ENCODE peak calls at places on chromosomes 5 and 9, in seven cellular contexts. One of them, this sample, is unnamed.

GRCh38 chr5:96829336-96829735 is 21.6 kb upstream of the ERAP1 start:
- DNase-seq in HCT116: no peak
- DNase-seq in SK-N-SH: peak; percentile 22
- DNase-seq in HepG2: no peak
- DNase-seq in GM12878: no peak
- DNase-seq in K562: no peak
- DNase-seq in H1: no peak
- DNase-seq in this sample: no peak

GRCh38 chr5:4422247-4422646 is 717.9 kb upstream of the ADAMTS16 start:
- DNase-seq in HCT116: no peak
- DNase-seq in SK-N-SH: no peak
- DNase-seq in HepG2: no peak
- DNase-seq in GM12878: no peak
- DNase-seq in K562: no peak
- DNase-seq in H1: no peak
- DNase-seq in this sample: no peak

GRCh38 chr5:149143470-149143869 is 2.2 kb downstream of the ABLIM3 start:
- DNase-seq in HCT116: no peak
- DNase-seq in SK-N-SH: no peak
- DNase-seq in HepG2: no peak
- DNase-seq in GM12878: no peak
- DNase-seq in K562: no peak
- DNase-seq in H1: no peak
- DNase-seq in this sample: no peak

GRCh38 chr9:95645992-95646391 is 129.2 kb upstream of the PTCH1 start:
- DNase-seq in HCT116: no peak
- DNase-seq in SK-N-SH: no peak
- DNase-seq in HepG2: no peak
- DNase-seq in GM12878: no peak
- DNase-seq in K562: no peak
- DNase-seq in H1: no peak
- DNase-seq in this sample: no peak

GRCh38 chr9:129887210-129888084 is 52.2 kb downstream of the USP20 start:
- DNase-seq in HCT116: no peak
- DNase-seq in SK-N-SH: no peak
- DNase-seq in HepG2: no peak
- DNase-seq in GM12878: peak; percentile 56
- DNase-seq in K562: peak; percentile 66
- DNase-seq in H1: no peak
- DNase-seq in this sample: no peak

GRCh38 chr5:54194326-54194725 is 116.0 kb downstream of the ARL15 start:
- DNase-seq in HCT116: no peak
- DNase-seq in SK-N-SH: no peak
- DNase-seq in HepG2: no peak
- DNase-seq in GM12878: no peak
- DNase-seq in K562: no peak
- DNase-seq in H1: no peak
- DNase-seq in this sample: no peak

GRCh38 chr5:77909237-77909636 is 133.1 kb upstream of the TBCA start:
- DNase-seq in HCT116: no peak
- DNase-seq in SK-N-SH: no peak
- DNase-seq in HepG2: no peak
- DNase-seq in GM12878: no peak
- DNase-seq in K562: no peak
- DNase-seq in H1: no peak
- DNase-seq in this sample: no peak

GRCh38 chr9:136017813-136018190 is 56.6 kb upstream of the UBAC1 start:
- DNase-seq in HCT116: no peak
- DNase-seq in SK-N-SH: peak; percentile 19
- DNase-seq in HepG2: no peak
- DNase-seq in GM12878: no peak
- DNase-seq in K562: no peak
- DNase-seq in H1: no peak
- DNase-seq in this sample: no peak

GRCh38 chr9:91530829-91531228 is 107.2 kb upstream of the NFIL3 start:
- DNase-seq in HCT116: no peak
- DNase-seq in SK-N-SH: no peak
- DNase-seq in HepG2: peak; percentile 45
- DNase-seq in GM12878: no peak
- DNase-seq in K562: no peak
- DNase-seq in H1: no peak
- DNase-seq in this sample: no peak

GRCh38 chr9:37921546-37922300 is 17.8 kb upstream of the SLC25A51 start:
- DNase-seq in HCT116: no peak
- DNase-seq in SK-N-SH: no peak
- DNase-seq in HepG2: no peak
- DNase-seq in GM12878: no peak
- DNase-seq in K562: no peak
- DNase-seq in H1: no peak
- DNase-seq in this sample: no peak

GRCh38 chr9:131275332-131276106 is 791 bp downstream of the FAM78A start:
- DNase-seq in HCT116: no peak
- DNase-seq in SK-N-SH: no peak
- DNase-seq in HepG2: peak; percentile 48
- DNase-seq in GM12878: no peak
- DNase-seq in K562: peak; percentile 84
- DNase-seq in H1: no peak
- DNase-seq in this sample: no peak

GRCh38 chr5:112109331-112109993 is 309.6 kb downstream of the EPB41L4A start:
- DNase-seq in HCT116: peak; percentile 12
- DNase-seq in SK-N-SH: peak; percentile 4
- DNase-seq in HepG2: no peak
- DNase-seq in GM12878: no peak
- DNase-seq in K562: no peak
- DNase-seq in H1: peak; percentile 57
- DNase-seq in this sample: peak; percentile 23

GRCh38 chr5:50963647-50964584 is 297.5 kb downstream of the PARP8 start:
- DNase-seq in HCT116: no peak
- DNase-seq in SK-N-SH: peak; percentile 66
- DNase-seq in HepG2: no peak
- DNase-seq in GM12878: no peak
- DNase-seq in K562: no peak
- DNase-seq in H1: peak; percentile 45
- DNase-seq in this sample: peak; percentile 28

GRCh38 chr9:15160673-15161072 is 146.3 kb downstream of the TTC39B start:
- DNase-seq in HCT116: no peak
- DNase-seq in SK-N-SH: no peak
- DNase-seq in HepG2: no peak
- DNase-seq in GM12878: no peak
- DNase-seq in K562: no peak
- DNase-seq in H1: no peak
- DNase-seq in this sample: no peak

GRCh38 chr5:89572696-89573095 is 689.7 kb upstream of the MEF2C start:
- DNase-seq in HCT116: no peak
- DNase-seq in SK-N-SH: no peak
- DNase-seq in HepG2: no peak
- DNase-seq in GM12878: no peak
- DNase-seq in K562: no peak
- DNase-seq in H1: no peak
- DNase-seq in this sample: no peak

GRCh38 chr5:75351058-75351926 is 14.3 kb downstream of the HMGCR start:
- DNase-seq in HCT116: no peak
- DNase-seq in SK-N-SH: no peak
- DNase-seq in HepG2: no peak
- DNase-seq in GM12878: no peak
- DNase-seq in K562: no peak
- DNase-seq in H1: no peak
- DNase-seq in this sample: no peak

GRCh38 chr5:120096413-120096812 is 367.7 kb upstream of the PRR16 start:
- DNase-seq in HCT116: no peak
- DNase-seq in SK-N-SH: no peak
- DNase-seq in HepG2: no peak
- DNase-seq in GM12878: no peak
- DNase-seq in K562: no peak
- DNase-seq in H1: no peak
- DNase-seq in this sample: no peak

GRCh38 chr5:140239461-140239860 is 63.4 kb downstream of the PFDN1 start:
- DNase-seq in HCT116: no peak
- DNase-seq in SK-N-SH: no peak
- DNase-seq in HepG2: no peak
- DNase-seq in GM12878: no peak
- DNase-seq in K562: no peak
- DNase-seq in H1: no peak
- DNase-seq in this sample: no peak

GRCh38 chr9:73081979-73082657 is 69.5 kb upstream of the ANXA1 start:
- DNase-seq in HCT116: peak; percentile 41
- DNase-seq in SK-N-SH: peak; percentile 23
- DNase-seq in HepG2: peak; percentile 62
- DNase-seq in GM12878: no peak
- DNase-seq in K562: peak; percentile 13
- DNase-seq in H1: no peak
- DNase-seq in this sample: peak; percentile 4
- TF ChIP-seq JUND in HCT116: no peak
- TF ChIP-seq JUND in SK-N-SH: no peak
- TF ChIP-seq JUND in HepG2: no peak
- TF ChIP-seq JUND in GM12878: no peak
- TF ChIP-seq JUND in K562: no peak
- TF ChIP-seq JUND in H1: no peak
- TF ChIP-seq JUND in this sample: no peak

GRCh38 chr9:115353681-115354080 is 235.7 kb upstream of the TNC start:
- DNase-seq in HCT116: no peak
- DNase-seq in SK-N-SH: no peak
- DNase-seq in HepG2: no peak
- DNase-seq in GM12878: no peak
- DNase-seq in K562: no peak
- DNase-seq in H1: no peak
- DNase-seq in this sample: no peak

GRCh38 chr9:115360122-115360521 is 242.2 kb upstream of the TNC start:
- DNase-seq in HCT116: no peak
- DNase-seq in SK-N-SH: no peak
- DNase-seq in HepG2: no peak
- DNase-seq in GM12878: no peak
- DNase-seq in K562: no peak
- DNase-seq in H1: no peak
- DNase-seq in this sample: no peak

GRCh38 chr9:115362101-115362500 is 244.1 kb upstream of the TNC start:
- DNase-seq in HCT116: no peak
- DNase-seq in SK-N-SH: no peak
- DNase-seq in HepG2: no peak
- DNase-seq in GM12878: no peak
- DNase-seq in K562: no peak
- DNase-seq in H1: no peak
- DNase-seq in this sample: no peak

GRCh38 chr9:115364991-115365390 is 247.0 kb upstream of the TNC start:
- DNase-seq in HCT116: no peak
- DNase-seq in SK-N-SH: no peak
- DNase-seq in HepG2: no peak
- DNase-seq in GM12878: no peak
- DNase-seq in K562: no peak
- DNase-seq in H1: no peak
- DNase-seq in this sample: no peak

DNA sequence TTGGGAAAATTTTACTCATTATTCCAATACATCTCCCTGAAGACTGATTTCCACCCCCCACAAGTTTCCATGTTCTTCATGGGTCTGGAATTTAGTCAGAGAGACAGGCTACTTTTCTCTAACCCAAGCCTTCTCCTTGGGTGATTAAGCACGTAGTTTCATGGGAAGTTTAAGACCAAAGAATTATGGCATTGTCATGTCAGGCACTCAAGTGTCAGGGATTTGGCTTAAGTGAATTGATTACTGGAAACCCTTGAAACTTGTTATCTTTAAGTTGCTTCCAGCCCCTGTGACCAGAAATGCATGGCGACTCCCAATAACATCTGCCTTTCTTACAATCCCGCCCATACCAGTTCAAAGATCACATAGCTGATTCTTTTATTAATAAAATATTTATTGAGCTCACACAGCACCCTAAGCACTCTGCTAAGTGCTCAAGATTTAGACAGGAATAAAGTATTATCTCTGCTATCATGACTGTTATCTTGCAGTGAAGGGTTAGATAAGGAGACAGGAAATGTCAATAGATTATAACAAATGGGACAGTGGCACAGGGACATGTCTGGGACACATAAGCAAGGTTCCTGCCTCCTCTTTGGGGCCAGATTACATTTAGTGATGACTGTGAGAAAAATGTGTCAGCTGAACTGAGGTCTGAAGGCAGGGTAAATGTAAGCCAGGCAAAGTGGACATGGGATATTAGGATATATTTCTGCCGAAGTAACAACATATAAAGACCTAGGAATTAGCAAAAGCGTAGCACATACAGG is 241.2 kb upstream of the TNC start:
- DNase-seq in HCT116: no peak
- DNase-seq in SK-N-SH: no peak
- DNase-seq in HepG2: no peak
- DNase-seq in GM12878: no peak
- DNase-seq in K562: no peak
- DNase-seq in H1: no peak
- DNase-seq in this sample: no peak
- TF ChIP-seq JUND in HCT116: no peak
- TF ChIP-seq JUND in SK-N-SH: no peak
- TF ChIP-seq JUND in HepG2: no peak
- TF ChIP-seq JUND in GM12878: no peak
- TF ChIP-seq JUND in K562: no peak
- TF ChIP-seq JUND in H1: no peak
- TF ChIP-seq JUND in this sample: no peak

DNA sequence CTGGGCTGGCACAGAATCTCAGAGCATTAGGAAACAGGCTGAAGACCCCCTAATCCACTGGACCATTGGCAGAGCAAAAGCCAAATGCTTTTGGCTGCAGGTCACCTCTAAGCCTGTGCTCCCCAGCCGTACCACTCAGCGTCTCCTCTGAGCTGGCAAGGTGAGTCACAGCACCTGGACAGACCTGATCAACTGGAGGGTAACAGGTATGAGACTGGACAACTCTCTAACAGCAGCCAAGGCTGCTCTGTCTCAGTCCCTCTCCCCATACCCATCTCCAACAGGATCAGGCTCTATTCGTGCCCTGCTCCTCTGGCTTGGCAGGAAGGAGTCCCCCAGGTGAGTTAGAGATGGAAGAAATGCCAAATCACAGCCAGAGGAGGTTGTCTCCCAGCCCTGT is 4.7 kb downstream of the GOLGA2 start:
- DNase-seq in HCT116: peak; percentile 77
- DNase-seq in SK-N-SH: no peak
- DNase-seq in HepG2: no peak
- DNase-seq in GM12878: no peak
- DNase-seq in K562: no peak
- DNase-seq in H1: no peak
- DNase-seq in this sample: peak; percentile 81
- TF ChIP-seq JUND in HCT116: no peak
- TF ChIP-seq JUND in SK-N-SH: no peak
- TF ChIP-seq JUND in HepG2: no peak
- TF ChIP-seq JUND in GM12878: no peak
- TF ChIP-seq JUND in K562: no peak
- TF ChIP-seq JUND in H1: no peak
- TF ChIP-seq JUND in this sample: no peak

DNA sequence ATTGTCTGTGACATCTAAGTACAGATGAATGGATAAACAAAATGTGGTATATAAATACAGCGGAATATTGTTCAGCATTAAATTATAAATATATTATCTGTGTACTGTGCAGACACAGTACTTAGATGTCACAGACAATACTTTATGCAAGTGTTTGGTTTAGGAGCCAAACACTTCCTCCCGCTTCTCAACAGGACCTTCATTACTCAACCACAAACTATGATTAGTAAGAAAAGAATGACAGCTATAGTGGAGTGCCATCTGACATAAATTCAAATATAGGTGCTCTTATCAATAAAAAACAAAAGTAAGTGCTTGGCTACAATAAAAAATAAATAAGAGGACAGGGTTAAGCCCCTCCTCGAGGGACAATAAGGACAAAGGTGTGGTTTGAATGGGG is 38.9 kb upstream of the STX17 start:
- DNase-seq in HCT116: no peak
- DNase-seq in SK-N-SH: no peak
- DNase-seq in HepG2: no peak
- DNase-seq in GM12878: no peak
- DNase-seq in K562: no peak
- DNase-seq in H1: no peak
- DNase-seq in this sample: no peak
- TF ChIP-seq JUND in HCT116: no peak
- TF ChIP-seq JUND in SK-N-SH: no peak
- TF ChIP-seq JUND in HepG2: no peak
- TF ChIP-seq JUND in GM12878: no peak
- TF ChIP-seq JUND in K562: no peak
- TF ChIP-seq JUND in H1: no peak
- TF ChIP-seq JUND in this sample: no peak